ENCODE peak calls at places on chromosome 7, in four cellular contexts. S is osteoblast; M is effector memory CD8-positive, alpha-beta T cell; T is cerebellum. V is an unnamed sample.

GRCh38 chr7:121081327-121081936 is 92.9 kb downstream of the CPED1 start:
- DNase-seq in S (peak), M (no peak), T (peak), V (no peak)

GRCh38 chr7:81603-82342 is 110.6 kb upstream of the FAM20C start:
- DNase-seq in S (peak), M (no peak), T (no peak), V (no peak)

GRCh38 chr7:42692609-42693008 is 219.3 kb downstream of the C7orf25 start:
- DNase-seq in S (no peak), M (no peak), T (no peak), V (no peak)

GRCh38 chr7:100483728-100484635 is at the start of gene NYAP1:
- DNase-seq in S (peak), M (peak), T (peak), V (peak)

GRCh38 chr7:47314728-47315601 is 266.9 kb downstream of the TNS3 start:
- DNase-seq in S (peak), M (no peak), T (peak), V (no peak)

GRCh38 chr7:132193898-132194297 is 382.4 kb downstream of the PLXNA4 start:
- DNase-seq in S (no peak), M (no peak), T (no peak), V (no peak)

GRCh38 chr7:18384491-18385143 is 110.9 kb upstream of the HDAC9 start:
- DNase-seq in S (no peak), M (no peak), T (no peak), V (no peak)

GRCh38 chr7:75054744-75055527 is 18.7 kb downstream of the RCC1L start:
- DNase-seq in S (peak), M (no peak), T (no peak), V (no peak)

GRCh38 chr7:610141-610530 is 90.5 kb upstream of the PDGFA start:
- DNase-seq in S (no peak), M (no peak), T (no peak), V (no peak)

GRCh38 chr7:43758029-43758860 is at the start of gene BLVRA:
- DNase-seq in S (peak), M (peak), T (peak), V (peak)

GRCh38 chr7:145036592-145037386 is 200.9 kb upstream of the TPK1 start:
- DNase-seq in S (no peak), M (peak), T (peak), V (peak)

GRCh38 chr7:149474309-149475120 is 13.7 kb upstream of the ZNF777 start:
- DNase-seq in S (no peak), M (no peak), T (no peak), V (no peak)

GRCh38 chr7:602341-603141 is 82.9 kb upstream of the PDGFA start:
- DNase-seq in S (peak), M (no peak), T (no peak), V (peak)

GRCh38 chr7:148607151-148607661 is 16.6 kb downstream of the C7orf33 start:
- DNase-seq in S (no peak), M (no peak), T (no peak), V (no peak)

GRCh38 chr7:88399036-88399435 is 92.3 kb upstream of the STEAP4 start:
- DNase-seq in S (no peak), M (no peak), T (no peak), V (no peak)

GRCh38 chr7:45402480-45403218 is 171.5 kb upstream of the ADCY1 start:
- DNase-seq in S (peak), M (no peak), T (no peak), V (no peak)

GRCh38 chr7:27992092-27992491 is 188.5 kb downstream of the JAZF1 start:
- DNase-seq in S (no peak), M (no peak), T (no peak), V (no peak)

GRCh38 chr7:47517821-47518480 is 64.0 kb downstream of the TNS3 start:
- DNase-seq in S (no peak), M (no peak), T (no peak), V (no peak)

GRCh38 chr7:136030867-136031318 is 53.7 kb upstream of the MTPN start:
- DNase-seq in S (peak), M (no peak), T (no peak), V (no peak)

GRCh38 chr7:88306590-88307048 is at the start of gene STEAP4:
- DNase-seq in S (no peak), M (no peak), T (no peak), V (peak)

GRCh38 chr7:29285451-29285807 is 90.9 kb downstream of the CHN2 start:
- DNase-seq in S (no peak), M (peak), T (no peak), V (no peak)

GRCh38 chr7:5689118-5689517 is 92.3 kb downstream of the RNF216 start:
- DNase-seq in S (no peak), M (no peak), T (no peak), V (no peak)

GRCh38 chr7:106768324-106768751 is 96.7 kb upstream of the PIK3CG start:
- DNase-seq in S (no peak), M (no peak), T (no peak), V (no peak)

GRCh38 chr7:66050990-66051424 is 24.6 kb upstream of the ASL start:
- DNase-seq in S (peak), M (no peak), T (peak), V (no peak)